ENCODE peak calls at places on chromosomes 3 and 15, in four cellular contexts. One of them, this sample, is unnamed.

GRCh38 chr3:126891141-126891540 is 91.8 kb upstream of the PLXNA1 start:
- DNase-seq in heart left ventricle: no peak
- DNase-seq in HepG2: no peak
- DNase-seq in K562: no peak
- DNase-seq in this sample: no peak

GRCh38 chr15:75655911-75656310 is 8.2 kb downstream of the SNX33 start:
- DNase-seq in heart left ventricle: no peak
- DNase-seq in HepG2: no peak
- DNase-seq in K562: no peak
- DNase-seq in this sample: no peak

GRCh38 chr15:79644091-79644490 is 212.0 kb downstream of the MINAR1 start:
- DNase-seq in heart left ventricle: no peak
- DNase-seq in HepG2: no peak
- DNase-seq in K562: no peak
- DNase-seq in this sample: no peak

GRCh38 chr3:10609134-10609533 is 103.7 kb upstream of the ATP2B2 start:
- DNase-seq in heart left ventricle: no peak
- DNase-seq in HepG2: no peak
- DNase-seq in K562: no peak
- DNase-seq in this sample: no peak

GRCh38 chr3:2536575-2536974 is 437.9 kb downstream of the CNTN4 start:
- DNase-seq in heart left ventricle: no peak
- DNase-seq in HepG2: no peak
- DNase-seq in K562: no peak
- DNase-seq in this sample: no peak

GRCh38 chr3:36677331-36678007 is 86.9 kb downstream of the DCLK3 start:
- DNase-seq in heart left ventricle: no peak
- DNase-seq in HepG2: peak; percentile 6
- DNase-seq in K562: no peak
- DNase-seq in this sample: no peak

GRCh38 chr3:14323401-14324223 is 78.8 kb upstream of the SLC6A6 start:
- DNase-seq in heart left ventricle: no peak
- DNase-seq in HepG2: no peak
- DNase-seq in K562: no peak
- DNase-seq in this sample: no peak

GRCh38 chr3:65963787-65964707 is 74.7 kb downstream of the MAGI1 start:
- DNase-seq in heart left ventricle: no peak
- DNase-seq in HepG2: peak; percentile 47
- DNase-seq in K562: peak; percentile 3
- DNase-seq in this sample: no peak

GRCh38 chr3:113615976-113616375 is 80.5 kb downstream of the USF3 start:
- DNase-seq in heart left ventricle: peak; percentile 33
- DNase-seq in HepG2: no peak
- DNase-seq in K562: no peak
- DNase-seq in this sample: no peak

GRCh38 chr15:63880744-63881143 is 47.0 kb upstream of the HERC1 start:
- DNase-seq in heart left ventricle: no peak
- DNase-seq in HepG2: no peak
- DNase-seq in K562: no peak
- DNase-seq in this sample: no peak

GRCh38 chr3:52223449-52224408 is 1.7 kb downstream of the TLR9 start:
- DNase-seq in heart left ventricle: no peak
- DNase-seq in HepG2: no peak
- DNase-seq in K562: no peak
- DNase-seq in this sample: no peak

GRCh38 chr3:20488101-20488500 is 302.1 kb upstream of the SGO1 start:
- DNase-seq in heart left ventricle: no peak
- DNase-seq in HepG2: no peak
- DNase-seq in K562: no peak
- DNase-seq in this sample: no peak

GRCh38 chr3:43286115-43286885 is at the start of gene SNRK:
- DNase-seq in heart left ventricle: peak; percentile 94
- DNase-seq in HepG2: peak; percentile 53
- DNase-seq in K562: peak; percentile 99
- DNase-seq in this sample: peak; percentile 98

GRCh38 chr15:70852501-70853269 is 1.3 kb downstream of the LARP6 start:
- DNase-seq in heart left ventricle: no peak
- DNase-seq in HepG2: no peak
- DNase-seq in K562: no peak
- DNase-seq in this sample: no peak

GRCh38 chr15:60941448-60941847 is 287.7 kb downstream of the RORA start:
- DNase-seq in heart left ventricle: no peak
- DNase-seq in HepG2: no peak
- DNase-seq in K562: no peak
- DNase-seq in this sample: no peak

GRCh38 chr15:70483513-70483912 is 279.8 kb downstream of the UACA start:
- DNase-seq in heart left ventricle: no peak
- DNase-seq in HepG2: no peak
- DNase-seq in K562: no peak
- DNase-seq in this sample: no peak

GRCh38 chr3:195900426-195901355 is 7.7 kb downstream of the TNK2 start:
- DNase-seq in heart left ventricle: peak; percentile 61
- DNase-seq in HepG2: peak; percentile 83
- DNase-seq in K562: no peak
- DNase-seq in this sample: no peak

GRCh38 chr3:66572938-66573710 is 72.3 kb upstream of the LRIG1 start:
- DNase-seq in heart left ventricle: no peak
- DNase-seq in HepG2: peak; percentile 8
- DNase-seq in K562: peak; percentile 17
- DNase-seq in this sample: no peak

GRCh38 chr3:134426660-134427181 is 52.5 kb upstream of the AMOTL2 start:
- DNase-seq in heart left ventricle: no peak
- DNase-seq in HepG2: no peak
- DNase-seq in K562: no peak
- DNase-seq in this sample: no peak

GRCh38 chr15:89648106-89649012 is 6.9 kb downstream of the KIF7 start:
- DNase-seq in heart left ventricle: peak; percentile 15
- DNase-seq in HepG2: no peak
- DNase-seq in K562: no peak
- DNase-seq in this sample: peak; percentile 66

GRCh38 chr15:39494462-39494861 is 86.4 kb upstream of the THBS1 start:
- DNase-seq in heart left ventricle: no peak
- DNase-seq in HepG2: no peak
- DNase-seq in K562: no peak
- DNase-seq in this sample: no peak

GRCh38 chr3:139476348-139476747 is at the start of gene RBP2:
- DNase-seq in heart left ventricle: no peak
- DNase-seq in HepG2: no peak
- DNase-seq in K562: no peak
- DNase-seq in this sample: no peak

GRCh38 chr3:179653777-179654117 is 907 bp downstream of the USP13 start:
- DNase-seq in heart left ventricle: no peak
- DNase-seq in HepG2: no peak
- DNase-seq in K562: no peak
- DNase-seq in this sample: peak; percentile 88

GRCh38 chr15:44719293-44719999 is 8.1 kb downstream of the B2M start:
- DNase-seq in heart left ventricle: no peak
- DNase-seq in HepG2: peak; percentile 29
- DNase-seq in K562: peak; percentile 13
- DNase-seq in this sample: no peak

GRCh38 chr15:31374986-31375385 is 48.4 kb downstream of the KLF13 start:
- DNase-seq in heart left ventricle: no peak
- DNase-seq in HepG2: no peak
- DNase-seq in K562: no peak
- DNase-seq in this sample: no peak

GRCh38 chr15:56459096-56459495 is 5.8 kb downstream of the MNS1 start:
- DNase-seq in heart left ventricle: no peak
- DNase-seq in HepG2: no peak
- DNase-seq in K562: no peak
- DNase-seq in this sample: no peak

GRCh38 chr3:56087460-56087859 is 380.8 kb downstream of the ERC2 start:
- DNase-seq in heart left ventricle: no peak
- DNase-seq in HepG2: no peak
- DNase-seq in K562: no peak
- DNase-seq in this sample: no peak

GRCh38 chr3:47950453-47950852 is 65.8 kb downstream of the MAP4 start:
- DNase-seq in heart left ventricle: no peak
- DNase-seq in HepG2: no peak
- DNase-seq in K562: no peak
- DNase-seq in this sample: no peak

GRCh38 chr3:150603888-150604319 is 783 bp downstream of the SELENOT start:
- DNase-seq in heart left ventricle: no peak
- DNase-seq in HepG2: peak; percentile 9
- DNase-seq in K562: peak; percentile 28
- DNase-seq in this sample: peak; percentile 21

GRCh38 chr3:95048564-95048963 is 985.7 kb downstream of the NSUN3 start:
- DNase-seq in heart left ventricle: no peak
- DNase-seq in HepG2: no peak
- DNase-seq in K562: no peak
- DNase-seq in this sample: no peak

GRCh38 chr3:134462236-134463059 is 23.3 kb downstream of the ANAPC13 start:
- DNase-seq in heart left ventricle: no peak
- DNase-seq in HepG2: no peak
- DNase-seq in K562: no peak
- DNase-seq in this sample: no peak

GRCh38 chr3:5047764-5048163 is 68.5 kb downstream of the BHLHE40 start:
- DNase-seq in heart left ventricle: no peak
- DNase-seq in HepG2: peak; percentile 6
- DNase-seq in K562: no peak
- DNase-seq in this sample: no peak

DNA sequence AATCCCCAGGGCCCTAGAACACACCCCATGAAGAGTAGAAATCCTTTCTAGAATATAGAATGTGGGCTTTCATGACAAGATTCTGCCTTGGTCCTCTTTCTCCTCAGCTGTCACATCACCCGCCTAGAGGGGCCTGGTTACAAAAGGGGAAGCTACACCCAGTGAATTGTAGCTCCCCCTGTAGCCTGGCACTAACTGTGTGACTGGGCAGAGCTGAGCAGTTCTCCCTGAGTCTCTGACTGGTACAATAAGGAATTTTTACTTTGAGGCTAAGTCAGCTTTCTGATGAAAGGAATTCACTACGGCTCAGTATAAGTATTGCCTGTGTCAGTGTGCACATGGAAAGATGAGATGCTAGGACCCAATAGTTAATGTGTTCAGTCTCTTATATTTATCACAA is 28.7 kb upstream of the ZNF148 start:
- DNase-seq in heart left ventricle: no peak
- DNase-seq in HepG2: no peak
- DNase-seq in K562: no peak
- DNase-seq in this sample: no peak
- TF ChIP-seq POLR2A in heart left ventricle: no peak
- TF ChIP-seq POLR2A in HepG2: no peak
- TF ChIP-seq POLR2A in K562: no peak
- TF ChIP-seq POLR2A in this sample: no peak

DNA sequence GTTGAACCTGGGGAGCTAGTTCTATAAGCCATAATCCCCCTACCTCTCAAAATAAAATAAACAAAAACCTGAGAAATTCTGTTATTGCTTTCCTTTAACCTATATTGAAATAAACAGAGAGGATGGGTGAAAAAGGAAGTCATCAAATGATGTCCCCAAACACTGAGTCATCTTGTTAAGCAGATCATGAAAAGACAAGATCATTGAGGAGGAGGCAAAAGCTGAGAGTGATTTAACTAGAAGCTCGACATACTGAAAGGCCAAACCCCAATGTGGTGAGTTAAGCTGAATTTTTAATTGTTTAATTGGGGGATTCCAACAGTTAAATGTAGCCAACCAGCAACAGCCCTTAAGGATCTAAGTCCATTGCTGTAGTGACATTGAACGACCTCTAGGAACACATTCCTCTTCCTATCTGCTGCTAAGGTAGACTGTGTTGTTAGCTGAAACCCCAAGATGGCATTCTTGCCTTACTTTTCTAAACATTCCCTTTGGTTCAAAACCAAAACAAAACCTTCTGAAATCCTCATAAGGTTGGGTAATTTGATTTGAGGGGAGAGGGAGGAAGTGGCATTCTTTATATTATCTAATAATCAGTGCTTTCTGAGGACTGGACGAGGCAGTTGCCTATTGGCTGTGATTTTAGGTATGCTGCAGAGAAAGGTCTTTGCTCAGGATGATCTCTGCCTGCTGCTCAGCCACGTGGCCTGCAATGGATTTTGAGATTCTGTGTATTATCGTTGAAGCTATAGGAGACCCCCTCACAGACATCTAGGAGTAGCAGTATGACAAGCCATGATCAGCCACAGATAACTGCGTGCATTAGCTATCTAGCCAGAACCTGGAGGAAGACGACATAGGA is 62.7 kb upstream of the BNIP2 start:
- DNase-seq in heart left ventricle: no peak
- DNase-seq in HepG2: peak; percentile 11
- DNase-seq in K562: no peak
- DNase-seq in this sample: no peak
- H3K4me3 ChIP-seq in heart left ventricle: no peak overlapping the region
- H3K4me3 ChIP-seq in HepG2: no peak overlapping the region
- H3K4me3 ChIP-seq in K562: no peak overlapping the region
- H3K4me3 ChIP-seq in this sample: no peak overlapping the region

GRCh38 chr15:41809526-41810220 is 18.2 kb upstream of the JMJD7 start:
- DNase-seq in heart left ventricle: no peak
- DNase-seq in HepG2: no peak
- DNase-seq in K562: no peak
- DNase-seq in this sample: no peak

GRCh38 chr15:41810651-41811431 is 17.1 kb upstream of the JMJD7 start:
- DNase-seq in heart left ventricle: no peak
- DNase-seq in HepG2: no peak
- DNase-seq in K562: no peak
- DNase-seq in this sample: no peak

GRCh38 chr15:41812820-41813375 is 15.0 kb upstream of the JMJD7 start:
- DNase-seq in heart left ventricle: no peak
- DNase-seq in HepG2: no peak
- DNase-seq in K562: no peak
- DNase-seq in this sample: no peak

GRCh38 chr15:41813426-41813825 is 14.5 kb upstream of the JMJD7 start:
- DNase-seq in heart left ventricle: no peak
- DNase-seq in HepG2: no peak
- DNase-seq in K562: no peak
- DNase-seq in this sample: peak; percentile 79

GRCh38 chr15:41811432-41812195 is 16.3 kb upstream of the JMJD7 start:
- DNase-seq in heart left ventricle: peak; percentile 86
- DNase-seq in HepG2: peak; percentile 69
- DNase-seq in K562: peak; percentile 85
- DNase-seq in this sample: peak; percentile 97
- TF ChIP-seq POLR2A in heart left ventricle: no peak
- TF ChIP-seq POLR2A in HepG2: no peak
- TF ChIP-seq POLR2A in K562: no peak
- TF ChIP-seq POLR2A in this sample: no peak

GRCh38 chr15:88636654-88637053 is 2.2 kb upstream of the ISG20 start:
- DNase-seq in heart left ventricle: no peak
- DNase-seq in HepG2: no peak
- DNase-seq in K562: no peak
- DNase-seq in this sample: no peak

GRCh38 chr15:88636039-88636438 is 2.8 kb upstream of the ISG20 start:
- DNase-seq in heart left ventricle: no peak
- DNase-seq in HepG2: no peak
- DNase-seq in K562: no peak
- DNase-seq in this sample: no peak

GRCh38 chr15:88637436-88637835 is 1.4 kb upstream of the ISG20 start:
- DNase-seq in heart left ventricle: no peak
- DNase-seq in HepG2: no peak
- DNase-seq in K562: no peak
- DNase-seq in this sample: no peak

GRCh38 chr15:88638626-88639372 is at the start of gene ISG20:
- DNase-seq in heart left ventricle: peak; percentile 88
- DNase-seq in HepG2: peak; percentile 95
- DNase-seq in K562: peak; percentile 94
- DNase-seq in this sample: peak; percentile 92

GRCh38 chr15:88637841-88638625 is 783 bp upstream of the ISG20 start:
- DNase-seq in heart left ventricle: no peak
- DNase-seq in HepG2: peak; percentile 78
- DNase-seq in K562: no peak
- DNase-seq in this sample: no peak
- H3K4me3 ChIP-seq in heart left ventricle: peak overlapping the region; percentile 66
- H3K4me3 ChIP-seq in HepG2: peak overlapping the region; percentile 79
- H3K4me3 ChIP-seq in K562: peak overlapping the region; percentile 14
- H3K4me3 ChIP-seq in this sample: no peak overlapping the region

GRCh38 chr3:12585970-12586369 is 29.1 kb downstream of the MKRN2 start:
- DNase-seq in heart left ventricle: no peak
- DNase-seq in HepG2: no peak
- DNase-seq in K562: no peak
- DNase-seq in this sample: no peak
- TF ChIP-seq POLR2A in heart left ventricle: no peak
- TF ChIP-seq POLR2A in HepG2: no peak
- TF ChIP-seq POLR2A in K562: no peak
- TF ChIP-seq POLR2A in this sample: no peak

This sample was measured in lower leg skin.